ENCODE peak calls at places on chromosomes 2 and 18, in eight cellular contexts. H, F, Z, Y, I, B, X and P are unnamed samples.

GRCh38 chr2:72027426-72028161 is 120.1 kb downstream of the CYP26B1 start:
- DNase-seq in H (no peak), F (no peak), Z (no peak), Y (peak; percentile 76), I (peak; percentile 10), B (no peak), X (no peak), P (no peak)

GRCh38 chr2:67459761-67460160 is 62.6 kb downstream of the ETAA1 start:
- DNase-seq in H (no peak), F (no peak), Z (no peak), Y (no peak), I (no peak), B (no peak), X (no peak), P (no peak)

GRCh38 chr2:127479219-127479825 is 47.0 kb downstream of the IWS1 start:
- DNase-seq in H (peak; percentile 74), F (peak; percentile 30), Z (no peak), Y (peak; percentile 63), I (peak; percentile 52), B (no peak), X (peak; percentile 76), P (peak; percentile 57)

GRCh38 chr2:191199929-191200328 is 45.3 kb upstream of the MYO1B start:
- DNase-seq in H (no peak), F (no peak), Z (no peak), Y (no peak), I (no peak), B (no peak), X (no peak), P (no peak)

GRCh38 chr2:164599954-164600589 is 21.2 kb downstream of the GRB14 start:
- DNase-seq in H (peak; percentile 81), F (peak; percentile 31), Z (no peak), Y (peak; percentile 28), I (peak; percentile 67), B (no peak), X (peak; percentile 65), P (peak; percentile 55)

GRCh38 chr2:44929680-44930273 is 11.7 kb upstream of the SIX3 start:
- DNase-seq in H (no peak), F (no peak), Z (no peak), Y (no peak), I (no peak), B (no peak), X (no peak), P (no peak)

GRCh38 chr2:57906152-57906732 is 140.4 kb upstream of the VRK2 start:
- DNase-seq in H (peak; percentile 55), F (no peak), Z (no peak), Y (peak; percentile 57), I (peak; percentile 62), B (no peak), X (peak; percentile 65), P (peak; percentile 54)

GRCh38 chr2:32904711-32905110 is 42.0 kb upstream of the LTBP1 start:
- DNase-seq in H (no peak), F (no peak), Z (no peak), Y (no peak), I (no peak), B (no peak), X (no peak), P (no peak)

GRCh38 chr18:5894613-5895299 is 566 bp downstream of the TMEM200C start:
- DNase-seq in H (no peak), F (no peak), Z (no peak), Y (no peak), I (no peak), B (no peak), X (no peak), P (peak; percentile 31)

GRCh38 chr2:25375371-25375988 is 33.8 kb upstream of the DNMT3A start:
- DNase-seq in H (no peak), F (no peak), Z (peak; percentile 13), Y (no peak), I (no peak), B (no peak), X (no peak), P (no peak)

GRCh38 chr2:217166241-217166640 is 306.4 kb upstream of the TNP1 start:
- DNase-seq in H (peak; percentile 67), F (peak; percentile 23), Z (no peak), Y (peak; percentile 69), I (peak; percentile 53), B (no peak), X (peak; percentile 69), P (peak; percentile 52)

GRCh38 chr2:6945087-6945813 is 28.0 kb downstream of the RNF144A start:
- DNase-seq in H (no peak), F (no peak), Z (no peak), Y (no peak), I (no peak), B (no peak), X (no peak), P (no peak)

GRCh38 chr2:60936757-60937156 is 55.4 kb downstream of the REL start:
- DNase-seq in H (no peak), F (no peak), Z (no peak), Y (no peak), I (no peak), B (no peak), X (no peak), P (no peak)

GRCh38 chr2:68258854-68259253 is 6.5 kb upstream of the PPP3R1 start:
- DNase-seq in H (no peak), F (no peak), Z (no peak), Y (no peak), I (peak; percentile 26), B (no peak), X (no peak), P (no peak)

GRCh38 chr2:44799754-44800153 is 141.7 kb upstream of the SIX3 start:
- DNase-seq in H (no peak), F (no peak), Z (no peak), Y (no peak), I (no peak), B (no peak), X (no peak), P (no peak)

GRCh38 chr2:218375212-218375611 is 6.9 kb upstream of the SLC11A1 start:
- DNase-seq in H (peak; percentile 49), F (no peak), Z (no peak), Y (no peak), I (peak; percentile 67), B (no peak), X (no peak), P (no peak)

GRCh38 chr2:237695201-237695780 is 67.9 kb downstream of the LRRFIP1 start:
- DNase-seq in H (peak; percentile 40), F (no peak), Z (peak; percentile 38), Y (peak; percentile 96), I (peak; percentile 95), B (no peak), X (peak; percentile 22), P (no peak)

GRCh38 chr18:45334188-45334587 is 281.1 kb upstream of the SLC14A2 start:
- DNase-seq in H (no peak), F (no peak), Z (no peak), Y (no peak), I (no peak), B (no peak), X (no peak), P (no peak)

GRCh38 chr2:68031546-68032160 is 31.2 kb downstream of the C1D start:
- DNase-seq in H (peak; percentile 63), F (peak; percentile 23), Z (no peak), Y (peak; percentile 72), I (peak; percentile 74), B (no peak), X (peak; percentile 91), P (peak; percentile 42)

GRCh38 chr18:3624818-3625716 is 175.1 kb downstream of the TGIF1 start:
- DNase-seq in H (peak; percentile 76), F (peak; percentile 95), Z (no peak), Y (peak; percentile 96), I (peak; percentile 97), B (no peak), X (no peak), P (no peak)

GRCh38 chr2:195666113-195666712 is 9.2 kb downstream of the SLC39A10 start:
- DNase-seq in H (no peak), F (no peak), Z (no peak), Y (no peak), I (no peak), B (no peak), X (no peak), P (no peak)

GRCh38 chr2:176088048-176088936 is 4.2 kb upstream of the HOXD13 start:
- DNase-seq in H (peak; percentile 76), F (no peak), Z (no peak), Y (peak; percentile 65), I (peak; percentile 59), B (no peak), X (peak; percentile 79), P (peak; percentile 61)

GRCh38 chr2:43065036-43065435 is 161.4 kb downstream of the ZFP36L2 start:
- DNase-seq in H (no peak), F (no peak), Z (no peak), Y (no peak), I (no peak), B (no peak), X (no peak), P (no peak)

GRCh38 chr2:119249855-119250775 is 26.5 kb downstream of the STEAP3 start:
- DNase-seq in H (no peak), F (no peak), Z (no peak), Y (no peak), I (no peak), B (no peak), X (no peak), P (no peak)

GRCh38 chr2:10252651-10253050 is 50.1 kb upstream of the HPCAL1 start:
- DNase-seq in H (no peak), F (no peak), Z (no peak), Y (no peak), I (no peak), B (no peak), X (no peak), P (no peak)

GRCh38 chr2:208501217-208501616 is 94.6 kb downstream of the PTH2R start:
- DNase-seq in H (peak; percentile 50), F (no peak), Z (no peak), Y (no peak), I (peak; percentile 2), B (no peak), X (peak; percentile 85), P (peak; percentile 16)

GRCh38 chr18:51647942-51648341 is 450.5 kb upstream of the MEX3C start:
- DNase-seq in H (no peak), F (no peak), Z (no peak), Y (no peak), I (no peak), B (no peak), X (no peak), P (no peak)